ENCODE peak calls at places on chromosomes 2 and 18, in four cellular contexts. One of them, this sample, is unnamed.
A peak's percentile ranks its signal among the peaks of the same experiment; 100 is the strongest.

GRCh38 chr2:224892574-224893204 is 149.6 kb downstream of the DOCK10 start:
- DNase-seq in K562: no peak
- DNase-seq in IMR-90: no peak
- DNase-seq in GM12878: no peak
- DNase-seq in this sample: no peak

GRCh38 chr2:45651415-45652089 is at the start of gene PRKCE:
- DNase-seq in GM12878: no peak
- DNase-seq in K562: no peak
- DNase-seq in IMR-90: no peak
- DNase-seq in this sample: peak; percentile 42

GRCh38 chr18:9951022-9951859 is 37.4 kb downstream of the VAPA start:
- DNase-seq in GM12878: no peak
- DNase-seq in IMR-90: peak; percentile 79
- DNase-seq in K562: peak; percentile 34
- DNase-seq in this sample: peak; percentile 74

GRCh38 chr2:45992021-45992745 is 305.0 kb upstream of the EPAS1 start:
- DNase-seq in IMR-90: peak; percentile 66
- DNase-seq in GM12878: no peak
- DNase-seq in K562: no peak
- DNase-seq in this sample: peak; percentile 99

GRCh38 chr2:20224716-20225293 is at the start of gene SDC1:
- DNase-seq in K562: peak; percentile 43
- DNase-seq in IMR-90: peak; percentile 45
- DNase-seq in GM12878: no peak
- DNase-seq in this sample: peak; percentile 81

GRCh38 chr2:180562378-180562777 is 418.0 kb upstream of the UBE2E3 start:
- DNase-seq in GM12878: no peak
- DNase-seq in IMR-90: no peak
- DNase-seq in K562: no peak
- DNase-seq in this sample: no peak

GRCh38 chr2:158034198-158034831 is 67.4 kb upstream of the UPP2 start:
- DNase-seq in GM12878: no peak
- DNase-seq in IMR-90: peak; percentile 48
- DNase-seq in K562: peak; percentile 28
- DNase-seq in this sample: peak; percentile 75

GRCh38 chr2:238159676-238160205 is 971 bp downstream of the ERFE start:
- DNase-seq in IMR-90: no peak
- DNase-seq in GM12878: no peak
- DNase-seq in K562: no peak
- DNase-seq in this sample: no peak

GRCh38 chr2:110960281-110960680 is 160.4 kb upstream of the BCL2L11 start:
- DNase-seq in K562: no peak
- DNase-seq in IMR-90: no peak
- DNase-seq in GM12878: no peak
- DNase-seq in this sample: no peak

GRCh38 chr2:241291977-241292376 is 23.5 kb downstream of the HDLBP start:
- DNase-seq in IMR-90: no peak
- DNase-seq in GM12878: no peak
- DNase-seq in K562: no peak
- DNase-seq in this sample: no peak

GRCh38 chr18:13414542-13414941 is 196.0 kb downstream of the LDLRAD4 start:
- DNase-seq in GM12878: no peak
- DNase-seq in IMR-90: no peak
- DNase-seq in K562: no peak
- DNase-seq in this sample: no peak

GRCh38 chr2:223558970-223559369 is 43.2 kb downstream of the SCG2 start:
- DNase-seq in GM12878: no peak
- DNase-seq in K562: no peak
- DNase-seq in IMR-90: no peak
- DNase-seq in this sample: no peak

GRCh38 chr18:34543356-34543755 is 166.7 kb upstream of the DTNA start:
- DNase-seq in K562: no peak
- DNase-seq in GM12878: no peak
- DNase-seq in IMR-90: no peak
- DNase-seq in this sample: no peak

GRCh38 chr2:11411768-11412448 is 54.1 kb downstream of the E2F6 start:
- DNase-seq in GM12878: no peak
- DNase-seq in K562: peak; percentile 51
- DNase-seq in IMR-90: peak; percentile 63
- DNase-seq in this sample: peak; percentile 61

GRCh38 chr2:8309131-8309530 is 372.7 kb upstream of the ID2 start:
- DNase-seq in IMR-90: no peak
- DNase-seq in GM12878: no peak
- DNase-seq in K562: no peak
- DNase-seq in this sample: no peak

GRCh38 chr2:86704482-86704971 is 15.6 kb upstream of the RMND5A start:
- DNase-seq in K562: no peak
- DNase-seq in IMR-90: peak; percentile 78
- DNase-seq in GM12878: no peak
- DNase-seq in this sample: peak; percentile 77

GRCh38 chr2:164109006-164109405 is 373.2 kb upstream of the FIGN start:
- DNase-seq in IMR-90: no peak
- DNase-seq in GM12878: no peak
- DNase-seq in K562: no peak
- DNase-seq in this sample: no peak

GRCh38 chr2:198157314-198157713 is 352.9 kb downstream of the PLCL1 start:
- DNase-seq in IMR-90: no peak
- DNase-seq in GM12878: no peak
- DNase-seq in K562: no peak
- DNase-seq in this sample: no peak
- TF ChIP-seq ELK1 in IMR-90: no peak
- TF ChIP-seq ELK1 in GM12878: no peak
- TF ChIP-seq ELK1 in K562: no peak
- TF ChIP-seq ELK1 in this sample: no peak

GRCh38 chr2:230678018-230678417 is 34.6 kb upstream of the CAB39 start:
- DNase-seq in K562: no peak
- DNase-seq in IMR-90: no peak
- DNase-seq in GM12878: no peak
- DNase-seq in this sample: no peak
- TF ChIP-seq ELK1 in K562: no peak
- TF ChIP-seq ELK1 in IMR-90: no peak
- TF ChIP-seq ELK1 in GM12878: no peak
- TF ChIP-seq ELK1 in this sample: no peak

DNA sequence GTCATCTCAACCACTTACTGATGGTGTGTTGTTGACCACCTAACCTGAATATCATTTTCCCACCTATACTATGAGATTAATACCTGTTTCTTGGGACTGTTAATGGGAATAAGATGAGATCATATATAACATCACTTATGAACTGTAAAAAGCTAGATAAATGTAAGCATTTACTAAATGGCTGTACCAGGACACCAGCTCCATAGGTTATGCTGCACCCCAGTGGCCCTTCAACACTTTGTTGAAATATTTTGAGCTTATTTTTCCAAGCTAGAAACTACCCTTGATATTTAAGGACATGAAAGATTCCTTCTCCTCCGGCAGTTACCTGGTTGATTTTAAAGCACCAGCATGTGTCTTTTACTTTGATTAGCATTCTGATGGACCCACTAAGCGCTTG is 138.0 kb upstream of the CDCA7 start:
- DNase-seq in K562: no peak
- DNase-seq in GM12878: no peak
- DNase-seq in IMR-90: no peak
- DNase-seq in this sample: no peak
- TF ChIP-seq ELK1 in K562: no peak
- TF ChIP-seq ELK1 in GM12878: no peak
- TF ChIP-seq ELK1 in IMR-90: no peak
- TF ChIP-seq ELK1 in this sample: no peak

DNA sequence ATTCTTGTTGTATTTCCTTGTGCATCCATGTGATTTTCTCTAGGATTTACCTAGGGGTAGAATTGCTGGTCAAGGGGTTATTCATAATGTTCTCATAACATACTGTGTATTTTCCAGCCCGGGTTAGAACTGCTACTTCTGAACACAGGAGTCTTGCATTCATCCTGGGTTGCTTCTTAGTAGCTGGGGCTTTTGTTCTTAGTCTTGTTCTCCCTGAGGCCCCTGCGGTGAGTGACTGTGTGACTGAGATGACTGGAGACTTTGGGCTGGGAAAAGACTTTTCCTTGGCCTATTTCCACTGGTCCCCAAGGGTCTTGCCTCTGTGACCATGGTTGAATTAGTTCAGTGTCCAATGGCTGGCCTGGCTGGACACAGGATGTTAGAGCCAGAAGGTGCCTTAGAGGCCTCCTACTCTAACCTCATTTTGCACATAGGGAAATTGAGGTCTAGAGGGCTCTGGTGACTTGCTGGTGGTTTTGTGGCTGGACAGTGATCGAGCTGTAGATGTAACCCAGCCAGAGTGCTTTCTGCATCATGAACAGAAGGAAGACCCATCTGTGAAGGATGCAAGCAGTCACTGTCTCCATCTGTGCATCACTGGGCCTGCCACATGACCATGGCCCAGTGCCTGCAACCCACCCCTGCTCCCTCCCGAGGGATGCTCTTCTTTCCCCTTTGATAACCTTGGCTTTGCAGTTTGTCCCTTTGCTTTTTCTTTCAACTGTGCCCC is 233.3 kb downstream of the FHOD3 start:
- DNase-seq in GM12878: no peak
- DNase-seq in K562: no peak
- DNase-seq in IMR-90: no peak
- DNase-seq in this sample: no peak
- TF ChIP-seq ELK1 in GM12878: no peak
- TF ChIP-seq ELK1 in K562: no peak
- TF ChIP-seq ELK1 in IMR-90: no peak
- TF ChIP-seq ELK1 in this sample: no peak

GRCh38 chr2:182446087-182446486 is 19.3 kb upstream of the PDE1A start:
- DNase-seq in GM12878: no peak
- DNase-seq in K562: no peak
- DNase-seq in IMR-90: no peak
- DNase-seq in this sample: no peak

GRCh38 chr2:182444170-182444569 is 17.3 kb upstream of the PDE1A start:
- DNase-seq in IMR-90: no peak
- DNase-seq in K562: no peak
- DNase-seq in GM12878: no peak
- DNase-seq in this sample: no peak

GRCh38 chr2:182444806-182445205 is 18.0 kb upstream of the PDE1A start:
- DNase-seq in GM12878: no peak
- DNase-seq in IMR-90: no peak
- DNase-seq in K562: no peak
- DNase-seq in this sample: no peak

GRCh38 chr2:182447163-182447562 is 20.3 kb upstream of the PDE1A start:
- DNase-seq in IMR-90: no peak
- DNase-seq in K562: no peak
- DNase-seq in GM12878: no peak
- DNase-seq in this sample: no peak

DNA sequence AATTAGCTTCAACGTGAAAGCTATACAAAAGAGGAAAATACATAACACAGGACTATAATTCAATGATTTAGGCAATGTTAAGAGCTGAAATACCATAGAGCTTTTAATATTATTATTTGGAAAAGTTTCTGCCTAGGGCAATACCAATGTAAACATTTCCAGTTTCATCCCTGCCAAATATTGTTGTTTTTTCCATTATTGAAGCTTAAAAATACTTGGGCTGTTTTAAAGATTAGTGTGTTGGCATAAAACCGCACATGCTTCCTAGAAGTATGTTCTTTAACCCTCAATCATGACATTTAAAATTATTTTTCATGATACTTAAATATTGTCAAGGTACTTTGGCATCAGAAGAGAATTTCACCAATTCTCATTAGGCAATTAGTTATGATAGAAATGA is 18.7 kb upstream of the PDE1A start:
- DNase-seq in K562: no peak
- DNase-seq in IMR-90: no peak
- DNase-seq in GM12878: no peak
- DNase-seq in this sample: no peak
- TF ChIP-seq ELK1 in K562: no peak
- TF ChIP-seq ELK1 in IMR-90: no peak
- TF ChIP-seq ELK1 in GM12878: no peak
- TF ChIP-seq ELK1 in this sample: no peak

GRCh38 chr2:187956906-187957534 is 334.7 kb upstream of the GULP1 start:
- DNase-seq in IMR-90: no peak
- DNase-seq in K562: no peak
- DNase-seq in GM12878: no peak
- DNase-seq in this sample: no peak
- TF ChIP-seq ELK1 in IMR-90: no peak
- TF ChIP-seq ELK1 in K562: no peak
- TF ChIP-seq ELK1 in GM12878: no peak
- TF ChIP-seq ELK1 in this sample: no peak

GRCh38 chr18:31684279-31685096 is at the start of gene B4GALT6:
- DNase-seq in GM12878: no peak
- DNase-seq in K562: peak; percentile 19
- DNase-seq in IMR-90: no peak
- DNase-seq in this sample: peak; percentile 47

GRCh38 chr18:31683106-31683505 is 1.3 kb downstream of the B4GALT6 start:
- DNase-seq in IMR-90: no peak
- DNase-seq in K562: no peak
- DNase-seq in GM12878: no peak
- DNase-seq in this sample: no peak

GRCh38 chr18:31685097-31686082 is 1.0 kb upstream of the B4GALT6 start:
- DNase-seq in K562: peak; percentile 30
- DNase-seq in IMR-90: peak; percentile 54
- DNase-seq in GM12878: peak; percentile 40
- DNase-seq in this sample: peak; percentile 39

GRCh38 chr18:31686572-31686971 is 2.2 kb upstream of the B4GALT6 start:
- DNase-seq in K562: no peak
- DNase-seq in GM12878: no peak
- DNase-seq in IMR-90: no peak
- DNase-seq in this sample: no peak

DNA sequence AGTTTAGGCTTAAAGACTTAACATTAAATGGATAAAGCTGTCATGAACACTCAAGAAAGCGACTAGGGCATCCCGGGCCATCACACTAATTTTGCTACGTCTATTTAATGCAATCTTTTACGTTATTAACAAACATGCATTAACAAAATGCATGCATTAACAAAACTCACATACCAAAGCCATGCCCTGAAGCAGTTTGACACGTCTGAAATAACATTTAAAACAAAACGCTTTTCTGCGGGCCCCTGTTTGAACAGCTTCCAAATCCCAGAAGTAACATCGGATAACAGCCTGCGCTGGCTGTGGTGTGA is 458 bp downstream of the B4GALT6 start:
- DNase-seq in K562: no peak
- DNase-seq in IMR-90: no peak
- DNase-seq in GM12878: no peak
- DNase-seq in this sample: no peak
- TF ChIP-seq ELK1 in K562: no peak
- TF ChIP-seq ELK1 in IMR-90: no peak
- TF ChIP-seq ELK1 in GM12878: no peak
- TF ChIP-seq ELK1 in this sample: no peak

GRCh38 chr2:151162185-151162584 is 99.5 kb downstream of the RBM43 start:
- DNase-seq in IMR-90: peak; percentile 70
- DNase-seq in K562: no peak
- DNase-seq in GM12878: no peak
- DNase-seq in this sample: no peak
- TF ChIP-seq ELK1 in IMR-90: no peak
- TF ChIP-seq ELK1 in K562: no peak
- TF ChIP-seq ELK1 in GM12878: no peak
- TF ChIP-seq ELK1 in this sample: no peak